ENCODE peak calls at places on chromosomes 4 and X, in seven cellular contexts. D, J, O, T, P, X and G are unnamed samples.

GRCh38 chr4:118888666-118889312 is at the start of gene SYNPO2:
- DNase-seq in J (no peak), D (peak), P (no peak), O (peak), X (peak), T (peak), G (no peak)

GRCh38 chr4:1614854-1615595 is 69.1 kb downstream of the FAM53A start:
- DNase-seq in X (no peak), D (no peak), J (no peak), P (no peak), T (no peak), O (no peak), G (no peak)

GRCh38 chr4:111798840-111799239 is 346.4 kb upstream of the FAM241A start:
- DNase-seq in X (no peak), P (no peak), T (no peak), D (no peak), J (no peak), O (no peak), G (no peak)

GRCh38 chr4:80184791-80185756 is 12.2 kb upstream of the PRDM8 start:
- DNase-seq in P (no peak), O (no peak), X (peak), T (no peak), J (no peak), D (no peak), G (no peak)

GRCh38 chr4:33297091-33297490 is 2576.9 kb downstream of the PCDH7 start:
- DNase-seq in P (no peak), D (no peak), J (no peak), O (no peak), T (no peak), X (no peak), G (no peak)

GRCh38 chrX:71542411-71542810 is 9.5 kb downstream of the OGT start:
- DNase-seq in T (no peak), J (no peak), P (no peak), O (no peak), D (no peak), X (no peak), G (no peak)

GRCh38 chr4:87461281-87461700 is 38.9 kb downstream of the NUDT9 start:
- DNase-seq in T (no peak), J (no peak), D (no peak), P (no peak), O (no peak), X (no peak), G (no peak)

GRCh38 chrX:30910124-30910860 is 21.2 kb upstream of the TAB3 start:
- DNase-seq in P (no peak), X (no peak), J (no peak), D (no peak), T (peak), O (no peak), G (no peak)

GRCh38 chr4:6986067-6986780 is 56.9 kb upstream of the TADA2B start:
- DNase-seq in J (no peak), D (no peak), T (peak), X (no peak), O (peak), P (no peak), G (no peak)

GRCh38 chr4:88115587-88115986 is 42.9 kb downstream of the ABCG2 start:
- DNase-seq in J (no peak), X (no peak), T (no peak), D (no peak), P (no peak), O (no peak), G (no peak)

GRCh38 chr4:127586922-127587571 is 45.7 kb upstream of the INTU start:
- DNase-seq in O (peak), J (no peak), D (peak), T (peak), P (peak), X (no peak), G (peak)

GRCh38 chr4:14396183-14396582 is 606.1 kb upstream of the CPEB2 start:
- DNase-seq in X (no peak), T (no peak), J (no peak), D (no peak), P (no peak), O (no peak), G (no peak)

GRCh38 chr4:14403132-14403531 is 599.1 kb upstream of the CPEB2 start:
- DNase-seq in D (no peak), T (no peak), X (no peak), P (no peak), J (no peak), O (no peak), G (no peak)

GRCh38 chr4:14404730-14405129 is 597.6 kb upstream of the CPEB2 start:
- DNase-seq in P (no peak), J (no peak), D (no peak), X (no peak), O (no peak), T (no peak), G (no peak)

GRCh38 chr4:14399919-14400706 is 602.2 kb upstream of the CPEB2 start:
- DNase-seq in J (no peak), D (no peak), T (no peak), O (no peak), P (no peak), X (no peak), G (no peak)
- TF ChIP-seq JUND in J (no peak), D (no peak), T (no peak), O (no peak), P (no peak), X (no peak), G (no peak)

DNA sequence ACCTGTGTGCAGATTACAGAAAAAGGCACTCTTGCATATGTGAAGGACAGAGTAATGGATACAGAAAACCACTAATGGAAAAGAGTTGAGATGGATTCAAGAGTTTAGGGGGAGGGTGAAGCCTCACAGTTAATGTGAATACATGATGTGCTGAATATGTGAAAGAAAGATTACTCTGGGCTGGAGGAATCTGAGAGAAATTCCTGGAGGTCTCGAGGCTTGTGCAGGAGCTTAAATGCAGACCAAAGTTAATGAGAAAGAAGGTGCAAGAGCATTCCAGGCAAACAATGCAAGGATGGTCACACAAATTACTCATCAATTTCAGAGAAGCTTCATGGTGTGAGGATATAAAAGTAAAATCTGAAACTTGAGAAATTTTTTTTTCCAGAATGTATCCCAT is 768.8 kb downstream of the STPG2 start:
- DNase-seq in P (no peak), X (no peak), T (no peak), J (no peak), O (no peak), D (no peak), G (no peak)
- TF ChIP-seq JUND in P (no peak), X (no peak), T (no peak), J (no peak), O (no peak), D (no peak), G (no peak)

DNA sequence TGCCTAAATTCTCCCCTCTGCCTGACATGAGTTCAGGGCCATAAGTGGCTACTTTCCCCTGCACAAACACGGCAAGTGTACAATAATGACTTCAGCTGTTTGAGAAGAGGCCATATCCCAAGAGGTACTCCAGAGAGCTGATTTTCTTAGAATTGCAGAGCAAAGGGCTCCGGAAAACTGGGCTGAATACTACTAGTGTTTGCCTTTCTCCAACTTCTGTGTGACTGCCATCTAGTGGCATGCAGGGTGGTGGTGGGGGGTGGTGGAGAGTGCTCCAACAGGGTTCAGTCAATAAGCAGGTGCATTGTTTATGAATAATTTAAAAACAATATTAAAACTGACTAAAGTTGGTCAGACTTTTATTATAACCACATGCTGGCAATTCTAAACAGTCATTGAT is 130.0 kb downstream of the CHRDL1 start:
- DNase-seq in O (peak), X (peak), T (peak), P (peak), J (no peak), D (no peak), G (no peak)
- TF ChIP-seq JUND in O (no peak), X (no peak), T (no peak), P (no peak), J (no peak), D (no peak), G (no peak)

DNA sequence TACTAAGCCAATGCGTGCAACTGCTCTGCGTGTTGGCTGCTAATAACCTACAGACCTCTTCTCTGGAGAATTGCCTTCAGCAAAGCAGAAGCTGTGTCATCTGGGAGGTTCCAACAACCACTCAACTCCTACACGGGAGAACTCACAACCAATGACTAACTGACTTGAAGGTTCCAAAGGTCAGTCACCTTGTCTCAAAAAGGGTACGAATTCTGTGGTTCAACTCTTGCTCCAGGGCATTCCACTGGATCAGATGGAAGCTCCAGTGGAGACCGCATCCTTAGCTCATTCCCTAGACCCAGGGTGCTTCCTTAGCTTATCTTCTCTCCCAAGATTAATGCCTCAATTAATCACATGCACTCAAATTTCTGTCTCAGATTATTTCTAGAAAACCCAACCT is 222.7 kb downstream of the CHIC2 start:
- DNase-seq in J (no peak), T (no peak), X (no peak), D (no peak), P (no peak), O (no peak), G (no peak)
- TF ChIP-seq JUND in J (no peak), T (no peak), X (no peak), D (no peak), P (no peak), O (no peak), G (no peak)

DNA sequence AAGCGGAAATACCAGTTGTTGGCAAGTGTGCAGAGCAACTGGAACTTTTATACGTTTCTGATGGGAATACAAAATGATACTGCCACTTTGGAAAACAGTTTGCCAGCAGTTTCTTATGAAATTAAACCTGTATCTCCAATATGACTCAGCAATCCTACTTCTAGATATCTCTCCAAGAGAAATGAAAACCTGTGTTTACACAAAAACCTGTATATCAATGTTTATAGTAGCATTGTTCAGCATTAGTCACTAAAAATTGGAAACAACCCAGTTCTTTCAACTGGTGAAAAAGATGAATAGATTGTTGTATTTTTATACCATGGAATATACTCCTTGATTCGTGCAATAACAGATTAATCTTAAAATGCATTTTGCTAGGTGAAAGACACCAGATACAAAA is 26.8 kb downstream of the ATP7A start:
- DNase-seq in P (no peak), O (no peak), T (no peak), D (no peak), J (no peak), X (no peak), G (no peak)
- TF ChIP-seq JUND in P (no peak), O (no peak), T (no peak), D (peak), J (no peak), X (no peak), G (no peak)

DNA sequence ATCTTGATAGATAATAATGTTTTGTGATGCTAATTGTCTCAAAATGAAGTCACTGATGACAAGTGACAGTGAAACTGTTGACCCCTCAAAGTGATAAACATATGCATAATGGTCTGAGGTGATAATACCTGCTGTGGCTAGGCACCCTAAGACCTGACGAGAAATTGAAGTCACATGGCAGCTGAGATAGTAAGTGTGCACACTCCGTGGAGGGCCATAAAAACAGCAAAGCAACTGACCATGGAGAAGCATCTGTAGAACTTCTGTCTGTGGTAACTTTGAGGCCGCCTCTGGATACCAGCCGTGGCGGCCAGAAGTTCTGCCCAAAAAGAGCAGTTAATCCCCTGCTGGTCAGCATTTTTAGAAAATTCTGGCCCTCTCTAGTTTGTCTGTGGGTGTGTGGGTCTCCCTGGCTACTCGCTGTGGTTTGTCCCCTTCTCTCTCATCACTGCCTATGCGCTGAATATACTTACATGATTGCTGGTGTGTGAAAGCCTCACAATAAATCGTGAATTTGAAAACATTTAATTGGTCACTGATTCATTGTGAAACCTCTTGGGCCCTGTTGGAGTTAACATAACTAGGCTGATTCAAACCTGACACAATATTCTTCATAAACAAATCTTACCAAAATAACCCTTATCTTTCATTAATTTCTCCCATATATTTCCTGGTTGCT is 50.6 kb downstream of the CCDC149 start:
- DNase-seq in J (peak), P (no peak), X (no peak), D (no peak), T (no peak), O (no peak), G (no peak)
- TF ChIP-seq JUND in J (no peak), P (no peak), X (no peak), D (no peak), T (no peak), O (no peak), G (no peak)

GRCh38 chrX:82813671-82814078 is 694.4 kb upstream of the POU3F4 start:
- DNase-seq in D (peak), J (no peak), P (no peak), T (no peak), O (no peak), X (no peak), G (no peak)
- TF ChIP-seq JUND in D (peak), J (no peak), P (no peak), T (no peak), O (no peak), X (no peak), G (peak)